ENCODE peak calls at places on chromosomes 5 and 9, in four cellular contexts. One of them, this sample, is unnamed.
A peak's percentile ranks its signal among the peaks of the same experiment; 100 is the strongest.

GRCh38 chr9:136946893-136947891 is 2.1 kb downstream of the C8G start:
- DNase-seq in HCT116: no peak
- DNase-seq in K562: no peak
- DNase-seq in breast epithelium: no peak
- DNase-seq in this sample: no peak

GRCh38 chr9:5529683-5530221 is 19.4 kb downstream of the PDCD1LG2 start:
- DNase-seq in HCT116: no peak
- DNase-seq in K562: no peak
- DNase-seq in breast epithelium: no peak
- DNase-seq in this sample: no peak

GRCh38 chr5:61051267-61051666 is 106.3 kb downstream of the NDUFAF2 start:
- DNase-seq in HCT116: peak; percentile 47
- DNase-seq in K562: no peak
- DNase-seq in breast epithelium: no peak
- DNase-seq in this sample: no peak

GRCh38 chr9:38018964-38019602 is 49.9 kb downstream of the SHB start:
- DNase-seq in HCT116: no peak
- DNase-seq in K562: no peak
- DNase-seq in breast epithelium: no peak
- DNase-seq in this sample: no peak

GRCh38 chr5:137995077-137995746 is 37.7 kb downstream of the FAM13B start:
- DNase-seq in HCT116: no peak
- DNase-seq in K562: peak; percentile 41
- DNase-seq in breast epithelium: no peak
- DNase-seq in this sample: no peak

GRCh38 chr9:112012026-112012902 is 115.7 kb downstream of the UGCG start:
- DNase-seq in HCT116: peak; percentile 91
- DNase-seq in K562: no peak
- DNase-seq in breast epithelium: peak; percentile 68
- DNase-seq in this sample: peak; percentile 72

GRCh38 chr5:60354322-60354721 is 345.6 kb downstream of the DEPDC1B start:
- DNase-seq in HCT116: no peak
- DNase-seq in K562: no peak
- DNase-seq in breast epithelium: no peak
- DNase-seq in this sample: peak; percentile 19

GRCh38 chr5:148998174-148998797 is 64.6 kb downstream of the SH3TC2 start:
- DNase-seq in HCT116: peak; percentile 63
- DNase-seq in K562: peak; percentile 16
- DNase-seq in breast epithelium: peak; percentile 35
- DNase-seq in this sample: no peak

GRCh38 chr5:10565785-10566506 is 2.1 kb downstream of the ANKRD33B start:
- DNase-seq in HCT116: no peak
- DNase-seq in K562: no peak
- DNase-seq in breast epithelium: no peak
- DNase-seq in this sample: no peak

GRCh38 chr9:126827227-126827626 is 22.4 kb downstream of the ZBTB43 start:
- DNase-seq in HCT116: no peak
- DNase-seq in K562: no peak
- DNase-seq in breast epithelium: no peak
- DNase-seq in this sample: no peak

GRCh38 chr5:141484499-141485304 is at the start of gene PCDHGC4:
- DNase-seq in HCT116: no peak
- DNase-seq in K562: no peak
- DNase-seq in breast epithelium: no peak
- DNase-seq in this sample: no peak

GRCh38 chr9:114311571-114312512 is 11.1 kb upstream of the ORM1 start:
- DNase-seq in HCT116: no peak
- DNase-seq in K562: no peak
- DNase-seq in breast epithelium: no peak
- DNase-seq in this sample: no peak

GRCh38 chr9:32554107-32554506 is 1.7 kb upstream of the TOPORS start:
- DNase-seq in HCT116: no peak
- DNase-seq in K562: peak; percentile 48
- DNase-seq in breast epithelium: no peak
- DNase-seq in this sample: no peak

GRCh38 chr5:135392256-135392655 is 6.8 kb downstream of the MACROH2A1 start:
- DNase-seq in HCT116: no peak
- DNase-seq in K562: no peak
- DNase-seq in breast epithelium: no peak
- DNase-seq in this sample: no peak

GRCh38 chr5:118377420-118377819 is 610.9 kb downstream of the DTWD2 start:
- DNase-seq in HCT116: no peak
- DNase-seq in K562: no peak
- DNase-seq in breast epithelium: no peak
- DNase-seq in this sample: no peak

GRCh38 chr9:65449423-65449822 is 164.4 kb upstream of the FOXD4L5 start:
- DNase-seq in HCT116: no peak
- DNase-seq in K562: no peak
- DNase-seq in breast epithelium: no peak
- DNase-seq in this sample: no peak

GRCh38 chr5:68046445-68046844 is 169.1 kb upstream of the PIK3R1 start:
- DNase-seq in HCT116: peak; percentile 24
- DNase-seq in K562: no peak
- DNase-seq in breast epithelium: no peak
- DNase-seq in this sample: no peak

GRCh38 chr5:86716121-86716520 is 98.4 kb downstream of the COX7C start:
- DNase-seq in HCT116: no peak
- DNase-seq in K562: no peak
- DNase-seq in breast epithelium: no peak
- DNase-seq in this sample: no peak

GRCh38 chr9:91770229-91770628 is 179.8 kb downstream of the ROR2 start:
- DNase-seq in HCT116: no peak
- DNase-seq in K562: no peak
- DNase-seq in breast epithelium: no peak
- DNase-seq in this sample: peak; percentile 50

GRCh38 chr5:31581498-31582099 is 49.5 kb downstream of the C5orf22 start:
- DNase-seq in HCT116: peak; percentile 22
- DNase-seq in K562: peak; percentile 31
- DNase-seq in breast epithelium: no peak
- DNase-seq in this sample: no peak

GRCh38 chr9:105127863-105128220 is 116.6 kb upstream of the SLC44A1 start:
- DNase-seq in HCT116: no peak
- DNase-seq in K562: no peak
- DNase-seq in breast epithelium: no peak
- DNase-seq in this sample: no peak

GRCh38 chr5:34475249-34475966 is 180.7 kb upstream of the RAI14 start:
- DNase-seq in HCT116: no peak
- DNase-seq in K562: no peak
- DNase-seq in breast epithelium: no peak
- DNase-seq in this sample: no peak

GRCh38 chr9:134391319-134392231 is 65.3 kb downstream of the RXRA start:
- DNase-seq in HCT116: no peak
- DNase-seq in K562: peak; percentile 50
- DNase-seq in breast epithelium: no peak
- DNase-seq in this sample: peak; percentile 54

GRCh38 chr5:177447066-177447610 is 524 bp downstream of the PRR7 start:
- DNase-seq in HCT116: no peak
- DNase-seq in K562: peak; percentile 81
- DNase-seq in breast epithelium: no peak
- DNase-seq in this sample: peak; percentile 65

GRCh38 chr9:136474021-136474640 is 8.7 kb downstream of the SEC16A start:
- DNase-seq in HCT116: no peak
- DNase-seq in K562: no peak
- DNase-seq in breast epithelium: no peak
- DNase-seq in this sample: no peak

GRCh38 chr5:179211631-179212030 is 133.6 kb downstream of the ADAMTS2 start:
- DNase-seq in HCT116: no peak
- DNase-seq in K562: no peak
- DNase-seq in breast epithelium: no peak
- DNase-seq in this sample: no peak

GRCh38 chr9:122946486-122947003 is 5.7 kb downstream of the RABGAP1 start:
- DNase-seq in HCT116: no peak
- DNase-seq in K562: no peak
- DNase-seq in breast epithelium: no peak
- DNase-seq in this sample: no peak

GRCh38 chr5:174311531-174312269 is 266.2 kb downstream of the NSG2 start:
- DNase-seq in HCT116: no peak
- DNase-seq in K562: peak; percentile 82
- DNase-seq in breast epithelium: peak; percentile 33
- DNase-seq in this sample: peak; percentile 64

GRCh38 chr9:34179528-34180138 is 790 bp downstream of the UBAP1 start:
- DNase-seq in HCT116: no peak
- DNase-seq in K562: no peak
- DNase-seq in breast epithelium: no peak
- DNase-seq in this sample: peak; percentile 46

GRCh38 chr9:128101690-128102089 is 25.8 kb downstream of the PTGES2 start:
- DNase-seq in HCT116: no peak
- DNase-seq in K562: no peak
- DNase-seq in breast epithelium: no peak
- DNase-seq in this sample: no peak

GRCh38 chr9:98009926-98010325 is 26.8 kb downstream of the ANP32B start:
- DNase-seq in HCT116: no peak
- DNase-seq in K562: no peak
- DNase-seq in breast epithelium: peak; percentile 60
- DNase-seq in this sample: no peak
- TF ChIP-seq POLR2AphosphoS5 in HCT116: no peak
- TF ChIP-seq POLR2AphosphoS5 in K562: no peak
- TF ChIP-seq POLR2AphosphoS5 in breast epithelium: no peak
- TF ChIP-seq POLR2AphosphoS5 in this sample: no peak

GRCh38 chr5:142753114-142753764 is 16.9 kb upstream of the ARHGAP26 start:
- DNase-seq in HCT116: no peak
- DNase-seq in K562: no peak
- DNase-seq in breast epithelium: peak; percentile 89
- DNase-seq in this sample: peak; percentile 23
- TF ChIP-seq POLR2AphosphoS5 in HCT116: no peak
- TF ChIP-seq POLR2AphosphoS5 in K562: no peak
- TF ChIP-seq POLR2AphosphoS5 in breast epithelium: peak; percentile 78
- TF ChIP-seq POLR2AphosphoS5 in this sample: peak; percentile 59

DNA sequence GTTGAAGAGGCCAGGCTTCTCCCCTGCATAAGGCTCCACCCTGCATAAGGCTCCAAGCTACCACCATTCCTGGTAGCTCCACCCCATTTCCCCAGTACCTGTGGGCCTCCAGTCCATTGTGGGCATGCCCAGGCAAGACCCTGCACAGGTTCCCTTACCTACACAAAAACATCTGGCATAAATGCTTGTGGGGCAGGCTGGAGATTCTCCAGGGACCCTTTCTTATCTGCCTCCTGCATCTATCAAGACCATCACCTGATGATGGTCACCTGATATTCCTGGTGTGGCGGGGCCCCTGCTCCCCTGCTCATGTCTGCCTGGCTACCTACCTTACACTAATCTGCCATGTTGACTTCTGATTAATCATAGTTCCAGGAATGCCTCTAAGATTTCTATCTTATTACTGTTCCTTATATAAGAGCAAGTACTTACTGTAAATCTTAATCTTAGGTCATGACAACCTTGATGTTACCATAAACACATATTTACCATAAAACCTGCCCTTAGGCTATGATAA is 41.0 kb downstream of the FGD3 start:
- DNase-seq in HCT116: no peak
- DNase-seq in K562: no peak
- DNase-seq in breast epithelium: peak; percentile 11
- DNase-seq in this sample: no peak
- TF ChIP-seq POLR2AphosphoS5 in HCT116: no peak
- TF ChIP-seq POLR2AphosphoS5 in K562: no peak
- TF ChIP-seq POLR2AphosphoS5 in breast epithelium: no peak
- TF ChIP-seq POLR2AphosphoS5 in this sample: no peak

DNA sequence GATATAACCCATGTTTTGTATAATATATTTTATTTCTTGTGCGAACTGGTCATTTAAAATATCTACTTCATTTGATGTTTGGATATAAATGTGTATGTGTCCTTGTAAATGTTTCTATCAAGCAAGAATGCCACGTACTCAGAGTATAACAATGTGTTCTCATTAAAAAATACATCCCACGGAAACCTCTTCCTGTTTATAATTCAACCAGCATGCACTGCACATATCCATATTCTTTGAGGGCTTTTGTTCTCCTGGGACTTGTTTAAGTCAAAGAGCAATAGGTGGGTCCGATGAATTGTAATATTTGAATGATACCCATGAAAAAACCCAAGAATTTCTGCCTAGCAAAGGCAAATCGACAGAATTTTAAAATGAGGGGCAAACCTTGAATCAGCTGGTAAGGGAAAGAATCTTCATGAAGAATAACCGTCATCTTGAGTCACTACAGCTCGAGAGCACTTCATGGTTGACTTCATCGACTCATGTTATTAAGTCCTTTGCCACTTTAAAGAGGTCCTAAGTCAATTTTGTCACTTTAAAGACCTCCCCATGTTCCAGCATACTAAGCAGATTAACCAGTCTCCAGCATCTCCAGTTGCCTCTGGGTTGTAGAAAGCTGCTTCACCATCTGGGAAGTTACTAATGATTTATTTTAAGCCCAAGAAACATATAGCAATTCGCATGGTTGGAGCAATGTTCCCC is 80.6 kb downstream of the NPR3 start:
- DNase-seq in HCT116: no peak
- DNase-seq in K562: no peak
- DNase-seq in breast epithelium: no peak
- DNase-seq in this sample: no peak
- TF ChIP-seq POLR2AphosphoS5 in HCT116: no peak
- TF ChIP-seq POLR2AphosphoS5 in K562: no peak
- TF ChIP-seq POLR2AphosphoS5 in breast epithelium: no peak
- TF ChIP-seq POLR2AphosphoS5 in this sample: no peak

GRCh38 chr5:150465926-150466325 is 16.4 kb upstream of the RPS14 start:
- DNase-seq in HCT116: no peak
- DNase-seq in K562: no peak
- DNase-seq in breast epithelium: no peak
- DNase-seq in this sample: no peak

GRCh38 chr5:150473673-150474358 is 24.3 kb upstream of the RPS14 start:
- DNase-seq in HCT116: no peak
- DNase-seq in K562: no peak
- DNase-seq in breast epithelium: peak; percentile 82
- DNase-seq in this sample: no peak

GRCh38 chr5:150464554-150465012 is 15.0 kb upstream of the RPS14 start:
- DNase-seq in HCT116: no peak
- DNase-seq in K562: no peak
- DNase-seq in breast epithelium: no peak
- DNase-seq in this sample: no peak

GRCh38 chr5:150468206-150468605 is 18.7 kb upstream of the RPS14 start:
- DNase-seq in HCT116: no peak
- DNase-seq in K562: no peak
- DNase-seq in breast epithelium: no peak
- DNase-seq in this sample: no peak

GRCh38 chr5:150469718-150470470 is 20.4 kb upstream of the RPS14 start:
- DNase-seq in HCT116: no peak
- DNase-seq in K562: no peak
- DNase-seq in breast epithelium: no peak
- DNase-seq in this sample: no peak
- TF ChIP-seq POLR2AphosphoS5 in HCT116: no peak
- TF ChIP-seq POLR2AphosphoS5 in K562: no peak
- TF ChIP-seq POLR2AphosphoS5 in breast epithelium: no peak
- TF ChIP-seq POLR2AphosphoS5 in this sample: peak; percentile 32